ENCODE peak calls at places on chromosomes 16 and 17, in four cellular contexts. V is fibroblast of villous mesenchyme, S is AG09319, J is Caco-2. X is an unnamed sample.

GRCh38 chr17:40099627-40100418 is 566 bp downstream of the NR1D1 start:
- DNase-seq in V (no peak), S (no peak), J (peak), X (no peak)

GRCh38 chr16:63998-64913 is 8.2 kb downstream of the RHBDF1 start:
- DNase-seq in V (no peak), S (no peak), J (no peak), X (no peak)

GRCh38 chr17:40314557-40314953 is 5.6 kb downstream of the RARA start:
- DNase-seq in V (peak), S (no peak), J (no peak), X (no peak)

GRCh38 chr16:81583893-81584705 is 139.5 kb downstream of the CMIP start:
- DNase-seq in V (no peak), S (no peak), J (no peak), X (no peak)

GRCh38 chr17:6505425-6506142 is 50.8 kb downstream of the PITPNM3 start:
- DNase-seq in V (no peak), S (no peak), J (no peak), X (no peak)

GRCh38 chr16:70018254-70018653 is 67.1 kb downstream of the CLEC18A start:
- DNase-seq in V (no peak), S (no peak), J (peak), X (no peak)

GRCh38 chr17:50189396-50190277 is 11.8 kb downstream of the COL1A1 start:
- DNase-seq in V (no peak), S (no peak), J (no peak), X (no peak)

GRCh38 chr16:5003828-5004227 is 29.9 kb downstream of the NAGPA start:
- DNase-seq in V (no peak), S (no peak), J (no peak), X (no peak)

GRCh38 chr17:79023886-79024771 is at the start of gene C1QTNF1:
- DNase-seq in V (peak), S (no peak), J (peak), X (peak)
- TF ChIP-seq CTCF in V (peak), S (no peak), J (peak), X (peak)

DNA sequence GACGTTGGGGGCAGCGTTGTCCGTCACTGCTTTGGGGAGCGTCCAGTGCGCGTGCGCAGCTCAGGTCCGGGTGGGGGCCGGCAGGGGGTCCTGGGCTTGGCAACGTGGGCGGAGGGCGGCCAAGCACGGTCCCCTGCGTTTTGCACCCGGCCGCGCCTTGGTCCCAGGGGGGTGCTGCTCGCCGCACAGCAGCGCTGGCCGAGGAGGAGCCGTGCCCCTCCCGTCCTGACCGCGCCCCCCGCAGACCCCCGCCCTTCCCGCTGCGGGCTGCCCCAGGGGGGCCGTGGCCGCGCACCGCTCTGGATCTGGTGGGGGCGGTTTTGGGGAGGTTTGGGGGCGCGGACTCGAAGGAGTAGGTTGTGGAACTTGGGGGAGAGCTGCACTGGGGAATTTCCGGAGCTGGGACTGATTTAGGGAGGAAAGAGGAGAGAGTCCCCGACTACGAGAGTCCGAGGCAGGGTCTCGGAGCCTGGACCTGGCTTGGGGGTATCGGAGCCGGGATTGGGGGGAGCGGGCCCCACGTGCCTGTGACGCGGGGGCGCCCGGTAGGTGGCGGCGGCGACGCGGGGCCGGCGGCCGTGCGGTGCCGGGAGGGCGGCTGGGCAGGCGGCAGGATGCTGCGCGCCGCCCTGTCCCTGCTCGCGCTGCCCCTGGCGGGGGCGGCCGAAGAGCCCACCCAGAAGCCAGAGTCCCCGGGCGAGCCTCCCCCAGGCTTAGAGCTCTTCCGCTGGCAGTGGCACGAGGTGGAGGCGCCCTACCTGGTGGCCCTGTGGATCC is at the start of gene SLC9A5:
- DNase-seq in V (no peak), S (no peak), J (peak), X (no peak)
- TF ChIP-seq CTCF in V (peak), S (no peak), J (peak), X (peak)

GRCh38 chr17:30970757-30971567 is at the start of gene RNF135:
- DNase-seq in V (peak), S (peak), J (no peak), X (peak)
- TF ChIP-seq CTCF in V (peak), S (no peak), J (no peak), X (peak)

DNA sequence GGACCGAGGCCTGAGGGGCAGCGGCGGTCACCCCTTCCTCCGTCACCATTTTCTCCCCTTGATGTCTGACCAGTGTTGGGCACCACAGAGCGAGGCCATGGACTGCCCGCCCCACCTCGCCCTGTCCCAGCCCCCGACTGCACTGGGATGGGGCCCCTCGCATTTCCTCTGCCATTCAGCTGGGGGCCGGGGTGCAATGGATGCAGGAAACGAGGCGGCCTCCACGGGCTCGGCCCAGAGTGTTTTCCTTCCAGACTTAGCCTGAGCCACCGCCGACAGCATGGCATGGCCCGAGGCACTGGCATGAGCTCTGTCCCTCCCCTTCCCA is 44.6 kb upstream of the ZC3H18 start:
- DNase-seq in V (no peak), S (no peak), J (no peak), X (no peak)
- TF ChIP-seq CTCF in V (no peak), S (no peak), J (no peak), X (no peak)

GRCh38 chr17:10226930-10227695 is 28.7 kb upstream of the GAS7 start:
- DNase-seq in V (peak), S (no peak), J (peak), X (peak)
- TF ChIP-seq CTCF in V (peak), S (peak), J (peak), X (peak)

GRCh38 chr16:23348579-23349469 is 46.7 kb downstream of the SCNN1B start:
- DNase-seq in V (peak), S (no peak), J (peak), X (no peak)
- TF ChIP-seq CTCF in V (peak), S (no peak), J (peak), X (peak)

DNA sequence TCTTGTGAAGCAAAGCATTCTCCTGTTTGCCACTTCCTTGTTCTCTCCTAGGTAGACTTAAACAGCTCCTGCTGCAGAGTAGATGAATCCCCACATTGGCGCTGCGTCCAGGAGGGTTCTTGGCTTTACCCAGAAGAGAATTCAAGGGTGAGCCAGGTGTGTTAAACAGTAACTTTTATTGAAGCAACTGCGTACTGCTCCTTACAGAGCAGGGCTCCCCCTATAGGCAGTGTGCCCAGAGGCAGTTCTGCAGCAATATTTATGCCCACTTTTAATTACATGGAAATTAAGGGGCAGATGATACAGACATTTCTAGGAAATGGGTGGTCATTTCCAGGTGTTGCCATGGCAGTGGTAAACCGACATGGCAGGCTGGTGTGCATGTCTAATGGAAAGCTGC is 987.6 kb upstream of the RBFOX1 start:
- DNase-seq in V (no peak), S (no peak), J (no peak), X (no peak)
- TF ChIP-seq CTCF in V (no peak), S (no peak), J (no peak), X (no peak)

GRCh38 chr17:38404174-38404943 is 23.9 kb upstream of the ARHGAP23 start:
- DNase-seq in V (no peak), S (no peak), J (no peak), X (no peak)

GRCh38 chr17:38403491-38403890 is 24.8 kb upstream of the ARHGAP23 start:
- DNase-seq in V (peak), S (no peak), J (peak), X (no peak)

GRCh38 chr17:38400286-38400685 is 28.0 kb upstream of the ARHGAP23 start:
- DNase-seq in V (no peak), S (no peak), J (no peak), X (no peak)

GRCh38 chr17:38401459-38401858 is 26.8 kb upstream of the ARHGAP23 start:
- DNase-seq in V (no peak), S (no peak), J (no peak), X (no peak)

DNA sequence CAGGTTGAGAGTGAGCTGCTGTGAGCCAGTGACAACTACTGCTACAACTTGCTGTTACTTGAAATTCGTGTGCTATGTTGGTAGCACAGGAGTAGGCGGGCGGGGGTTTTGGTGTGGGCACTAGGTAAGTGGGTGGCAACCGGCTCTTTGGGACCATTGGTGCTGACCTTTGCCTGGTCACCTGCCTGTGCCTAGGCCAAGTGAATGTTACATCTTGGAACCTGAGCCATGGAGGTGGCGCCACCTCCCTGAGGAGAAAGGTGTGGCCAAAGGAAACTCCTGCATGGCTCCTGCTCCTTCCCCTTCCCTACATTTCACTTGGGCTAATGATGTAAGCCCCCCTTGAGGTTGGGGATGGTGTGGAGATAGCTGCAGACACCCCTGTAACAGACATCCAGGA is 25.4 kb upstream of the ARHGAP23 start:
- DNase-seq in V (no peak), S (no peak), J (no peak), X (no peak)
- TF ChIP-seq CTCF in V (peak), S (no peak), J (no peak), X (no peak)